ENCODE peak calls at places on chromosome 4, in nine cellular contexts. X, B, I, Z, W, F, U, G and D are unnamed samples.

GRCh38 chr4:117941611-117942010 is 92.7 kb upstream of the NDST3 start:
- DNase-seq in X (no peak), B (peak; percentile 85), I (no peak), Z (no peak), W (no peak), F (no peak), U (no peak), G (no peak), D (no peak)

GRCh38 chr4:120293341-120293740 is 226.7 kb upstream of the MAD2L1 start:
- DNase-seq in X (no peak), B (no peak), I (no peak), Z (peak; percentile 30), W (no peak), F (no peak), U (no peak), G (no peak), D (no peak)

GRCh38 chr4:159308571-159309340 is 205.9 kb downstream of the RAPGEF2 start:
- DNase-seq in X (no peak), B (peak; percentile 81), I (no peak), Z (no peak), W (no peak), F (no peak), U (no peak), G (no peak), D (peak; percentile 58)

GRCh38 chr4:127533028-127533700 is 99.6 kb upstream of the INTU start:
- DNase-seq in X (no peak), B (no peak), I (no peak), Z (peak; percentile 26), W (no peak), F (no peak), U (no peak), G (no peak), D (no peak)

GRCh38 chr4:109967798-109968520 is 55.3 kb downstream of the EGF start:
- DNase-seq in X (peak; percentile 20), B (no peak), I (no peak), Z (peak; percentile 11), W (no peak), F (no peak), U (no peak), G (no peak), D (peak; percentile 35)

GRCh38 chr4:173878701-173879100 is 348.7 kb upstream of the HAND2 start:
- DNase-seq in X (no peak), B (no peak), I (no peak), Z (peak; percentile 99), W (no peak), F (no peak), U (no peak), G (no peak), D (no peak)

GRCh38 chr4:3524920-3525319 is 7.3 kb downstream of the LRPAP1 start:
- DNase-seq in X (no peak), B (no peak), I (no peak), Z (peak; percentile 30), W (no peak), F (no peak), U (no peak), G (no peak), D (no peak)

GRCh38 chr4:83054928-83055327 is 19.9 kb downstream of the COPS4 start:
- DNase-seq in X (no peak), B (no peak), I (no peak), Z (peak; percentile 22), W (no peak), F (no peak), U (no peak), G (no peak), D (no peak)

GRCh38 chr4:122552898-122553297 is 68.0 kb downstream of the IL21 start:
- DNase-seq in X (no peak), B (no peak), I (no peak), Z (no peak), W (no peak), F (no peak), U (no peak), G (no peak), D (no peak)

GRCh38 chr4:26141916-26142638 is 178.7 kb upstream of the RBPJ start:
- DNase-seq in X (no peak), B (no peak), I (no peak), Z (peak; percentile 99), W (no peak), F (no peak), U (no peak), G (no peak), D (peak; percentile 15)

GRCh38 chr4:128225148-128225547 is 62.5 kb downstream of the PGRMC2 start:
- DNase-seq in X (no peak), B (no peak), I (no peak), Z (peak; percentile 33), W (no peak), F (no peak), U (no peak), G (no peak), D (no peak)

GRCh38 chr4:6106156-6106555 is 87.9 kb upstream of the C4orf50 start:
- DNase-seq in X (no peak), B (no peak), I (no peak), Z (no peak), W (no peak), F (no peak), U (no peak), G (no peak), D (no peak)

GRCh38 chr4:168509786-168510185 is 12.9 kb downstream of the PALLD start:
- DNase-seq in X (no peak), B (no peak), I (peak; percentile 3), Z (peak; percentile 96), W (no peak), F (no peak), U (no peak), G (no peak), D (no peak)

GRCh38 chr4:130233377-130234047 is 1137.6 kb downstream of the C4orf33 start:
- DNase-seq in X (no peak), B (no peak), I (no peak), Z (no peak), W (no peak), F (no peak), U (no peak), G (no peak), D (peak; percentile 59)

GRCh38 chr4:158622251-158622650 is 49.4 kb downstream of the C4orf46 start:
- DNase-seq in X (no peak), B (no peak), I (no peak), Z (no peak), W (no peak), F (no peak), U (no peak), G (no peak), D (no peak)

GRCh38 chr4:6674500-6675149 is 19.1 kb upstream of the S100P start:
- DNase-seq in X (peak; percentile 51), B (peak; percentile 40), I (peak; percentile 38), Z (peak; percentile 36), W (no peak), F (no peak), U (no peak), G (no peak), D (peak; percentile 54)

GRCh38 chr4:114547340-114548134 is 51.1 kb upstream of the UGT8 start:
- DNase-seq in X (no peak), B (no peak), I (no peak), Z (no peak), W (no peak), F (no peak), U (no peak), G (no peak), D (no peak)

GRCh38 chr4:140367738-140368137 is 5.7 kb upstream of the SCOC start:
- DNase-seq in X (peak; percentile 39), B (no peak), I (no peak), Z (no peak), W (no peak), F (no peak), U (no peak), G (no peak), D (peak; percentile 37)

GRCh38 chr4:2765832-2766526 is 9.8 kb upstream of the TNIP2 start:
- DNase-seq in X (no peak), B (no peak), I (no peak), Z (no peak), W (no peak), F (no peak), U (no peak), G (no peak), D (no peak)

GRCh38 chr4:174550541-174550940 is 28.3 kb upstream of the HPGD start:
- DNase-seq in X (no peak), B (peak; percentile 4), I (no peak), Z (no peak), W (no peak), F (no peak), U (no peak), G (no peak), D (no peak)

GRCh38 chr4:111707491-111707890 is 437.8 kb upstream of the FAM241A start:
- DNase-seq in X (no peak), B (no peak), I (no peak), Z (no peak), W (no peak), F (no peak), U (no peak), G (no peak), D (no peak)